ENCODE peak calls at places on chromosomes 2 and 18, in four cellular contexts. G is H1, N is K562, E is HepG2. U is an unnamed sample.

GRCh38 chr18:37617623-37618022 is 52.0 kb upstream of the CELF4 start:
- DNase-seq in N (no peak), E (no peak), G (no peak), U (no peak)

GRCh38 chr2:5562865-5563264 is 129.3 kb upstream of the SOX11 start:
- DNase-seq in E (no peak), G (no peak), N (no peak), U (no peak)

GRCh38 chr2:108553181-108553919 is 19.1 kb downstream of the LIMS1 start:
- DNase-seq in G (no peak), N (no peak), E (no peak), U (no peak)

GRCh38 chr2:84057917-84058316 is 401.2 kb downstream of the SUCLG1 start:
- DNase-seq in E (no peak), G (no peak), N (no peak), U (no peak)

GRCh38 chr2:206160124-206160806 is 570 bp downstream of the EEF1B2 start:
- DNase-seq in N (peak), E (peak), G (no peak), U (no peak)

GRCh38 chr2:204110250-204111183 is 174.0 kb downstream of the ICOS start:
- DNase-seq in G (no peak), E (no peak), N (no peak), U (no peak)

GRCh38 chr2:63301481-63301880 is 250.9 kb downstream of the OTX1 start:
- DNase-seq in N (no peak), G (no peak), E (no peak), U (no peak)

GRCh38 chr2:3914243-3914642 is 210.9 kb downstream of the DCDC2C start:
- DNase-seq in N (no peak), G (no peak), E (no peak), U (no peak)

GRCh38 chr2:205091411-205091810 is 546.1 kb downstream of the PARD3B start:
- DNase-seq in G (no peak), N (no peak), E (no peak), U (no peak)

GRCh38 chr2:100862081-100862480 is 42.1 kb downstream of the NPAS2 start:
- DNase-seq in E (no peak), G (no peak), N (no peak), U (no peak)

GRCh38 chr2:205261631-205262030 is 420.7 kb upstream of the NRP2 start:
- DNase-seq in N (no peak), G (no peak), E (no peak), U (no peak)

GRCh38 chr2:106057206-106057605 is 136.9 kb downstream of the UXS1 start:
- DNase-seq in E (peak), G (no peak), N (no peak), U (no peak)

GRCh38 chr2:95392730-95393455 is 9.6 kb upstream of the FAHD2A start:
- DNase-seq in E (no peak), N (peak), G (no peak), U (no peak)

GRCh38 chr2:239928457-239929350 is 96.4 kb downstream of the NDUFA10 start:
- DNase-seq in G (no peak), N (no peak), E (no peak), U (no peak)
- TF ChIP-seq BRCA1 in G (no peak), N (no peak), E (no peak), U (no peak)

DNA sequence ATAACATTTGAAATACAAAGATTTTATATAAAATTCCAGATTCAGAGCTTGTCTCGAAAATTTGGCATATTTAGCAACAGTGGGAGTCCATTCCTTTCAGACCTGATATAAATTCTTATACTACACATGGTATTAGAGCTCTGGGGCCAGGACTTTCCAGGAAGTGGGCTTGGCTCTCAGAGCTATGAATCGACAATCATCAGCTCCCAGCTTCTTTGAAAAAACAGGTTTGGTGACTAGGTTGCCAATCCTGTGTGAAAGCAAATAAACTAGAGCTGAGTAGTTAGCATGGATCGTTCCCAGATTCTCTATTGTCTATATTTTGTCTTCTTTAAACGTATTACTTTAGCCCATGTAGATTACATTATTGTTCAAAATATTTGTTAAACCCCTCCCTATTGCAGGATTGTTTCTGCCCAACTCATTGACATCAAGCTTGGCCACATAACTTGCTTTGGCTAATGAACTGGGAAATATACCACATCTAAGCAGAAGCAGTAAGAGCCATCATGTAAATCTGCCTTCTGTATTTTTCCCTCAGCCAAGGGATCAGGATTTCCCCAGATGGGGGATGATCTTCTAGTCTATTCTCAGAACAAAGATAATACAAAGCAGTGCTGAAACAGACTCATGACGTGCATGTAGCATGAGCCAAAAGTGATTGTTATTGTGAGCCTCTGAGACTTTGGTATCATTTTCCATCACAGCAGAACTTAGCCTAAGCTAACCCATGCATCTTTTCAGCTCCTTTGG is 105.4 kb downstream of the KCNH7 start:
- DNase-seq in E (no peak), G (no peak), N (no peak), U (peak)
- TF ChIP-seq TAF1 in E (no peak), G (no peak), N (no peak), U (no peak)

GRCh38 chr18:43879350-43879749 is 602.1 kb upstream of the SYT4 start:
- DNase-seq in E (no peak), N (no peak), G (no peak), U (no peak)
- TF ChIP-seq BRCA1 in E (no peak), N (no peak), G (no peak), U (no peak)

DNA sequence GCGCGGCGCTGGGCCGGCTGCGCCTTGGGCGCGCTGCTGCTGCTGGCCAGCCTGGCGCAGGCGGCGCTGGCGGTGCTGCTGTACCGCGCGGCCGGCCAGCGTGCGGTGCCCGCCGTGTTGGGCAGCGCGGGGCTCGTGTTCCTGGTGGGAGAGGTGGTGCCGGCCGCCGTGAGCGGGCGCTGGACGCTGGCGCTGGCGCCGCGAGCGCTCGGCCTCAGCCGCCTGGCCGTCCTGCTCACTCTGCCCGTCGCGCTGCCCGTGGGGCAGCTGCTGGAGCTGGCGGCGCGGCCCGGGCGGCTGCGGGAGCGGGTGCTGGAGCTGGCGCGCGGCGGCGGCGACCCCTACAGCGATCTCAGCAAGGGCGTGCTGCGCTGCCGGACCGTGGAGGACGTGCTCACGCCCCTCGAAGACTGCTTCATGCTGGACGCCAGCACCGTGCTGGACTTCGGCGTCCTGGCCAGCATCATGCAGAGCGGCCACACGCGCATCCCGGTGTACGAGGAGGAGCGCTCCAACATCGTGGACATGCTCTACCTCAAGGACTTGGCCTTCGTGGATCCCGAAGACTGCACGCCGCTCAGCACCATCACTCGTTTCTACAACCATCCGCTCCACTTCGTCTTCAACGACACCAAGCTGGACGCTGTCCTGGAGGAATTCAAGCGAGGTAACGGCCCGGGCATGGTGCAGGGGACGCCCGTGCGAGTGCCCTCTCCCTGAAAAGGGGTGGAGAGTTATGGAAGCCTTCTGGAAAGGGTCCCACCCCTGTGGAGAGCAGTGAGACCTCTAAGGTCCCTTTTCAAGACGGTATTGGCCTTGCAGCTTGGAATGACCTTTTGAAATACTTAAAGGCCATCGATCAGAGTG is 1.0 kb downstream of the CNNM3 start:
- DNase-seq in N (no peak), E (peak), G (no peak), U (no peak)
- TF ChIP-seq TAF1 in N (no peak), E (peak), G (no peak), U (no peak)

GRCh38 chr2:8234253-8234652 is 447.6 kb upstream of the ID2 start:
- DNase-seq in E (no peak), G (no peak), N (no peak), U (no peak)
- TF ChIP-seq BRCA1 in E (no peak), G (no peak), N (no peak), U (no peak)

DNA sequence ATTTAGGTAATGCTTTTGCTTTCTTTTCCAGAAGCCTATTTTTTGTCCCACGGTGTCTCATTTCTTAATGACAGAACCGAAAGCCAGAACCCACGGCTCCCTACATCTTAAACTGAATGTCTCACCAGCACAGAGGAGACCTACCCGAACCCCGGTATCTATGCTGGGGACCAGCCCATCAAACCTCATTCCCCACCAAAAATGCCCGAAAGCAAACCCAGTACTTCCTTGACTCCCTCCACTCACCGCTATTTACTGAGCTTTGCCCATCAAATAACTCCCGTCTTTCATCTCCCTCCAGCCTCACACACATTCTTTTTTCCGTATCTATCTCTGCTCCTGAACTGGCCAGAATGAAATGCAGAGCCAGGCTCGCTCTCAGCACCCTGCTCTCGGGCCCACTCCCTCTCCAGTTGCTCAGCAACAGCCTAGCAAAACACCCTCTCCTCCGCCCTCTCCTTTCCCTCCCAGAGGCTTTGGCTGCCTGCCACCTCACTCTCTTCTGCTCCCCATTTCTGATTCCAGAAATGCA is 4.1 kb downstream of the IGFBP5 start:
- DNase-seq in N (peak), G (no peak), E (no peak), U (no peak)
- TF ChIP-seq TAF1 in N (no peak), G (no peak), E (no peak), U (no peak)

U was measured in GM12878.